ENCODE peak calls at places on chromosomes 16 and 17, in six cellular contexts. V is GM04504, X is RWPE2, F is Peyer's patch, U is Right ventricle myocardium superior, G is NCI-H1105. Z is an unnamed sample.
A peak's percentile ranks its signal among the peaks of the same experiment; 100 is the strongest.

GRCh38 chr17:6654816-6655731 is 3.5 kb downstream of the C17orf100 start:
- DNase-seq in V (no peak), X (no peak), F (peak; percentile 74), U (no peak), G (peak; percentile 76), Z (no peak)

GRCh38 chr16:27428035-27428785 is 26.2 kb downstream of the IL21R start:
- DNase-seq in V (no peak), X (no peak), F (no peak), U (no peak), G (no peak), Z (no peak)

GRCh38 chr16:85928411-85928820 is 29.5 kb downstream of the IRF8 start:
- DNase-seq in V (no peak), X (no peak), F (no peak), U (peak; percentile 55), G (no peak), Z (no peak)

GRCh38 chr17:8163978-8164814 is 1.4 kb upstream of the VAMP2 start:
- DNase-seq in V (peak; percentile 54), X (no peak), F (peak; percentile 77), U (peak; percentile 90), G (no peak), Z (no peak)

GRCh38 chr16:46918905-46919792 is 35.0 kb downstream of the GPT2 start:
- DNase-seq in V (no peak), X (no peak), F (no peak), U (no peak), G (no peak), Z (no peak)

GRCh38 chr17:77343031-77343866 is 202.5 kb downstream of the SEC14L1 start:
- DNase-seq in V (no peak), X (no peak), F (no peak), U (no peak), G (no peak), Z (no peak)

GRCh38 chr16:3363793-3364192 is 8.1 kb downstream of the OR2C1 start:
- DNase-seq in V (no peak), X (no peak), F (no peak), U (no peak), G (no peak), Z (no peak)

GRCh38 chr16:68492501-68493411 is 44.4 kb upstream of the SMPD3 start:
- DNase-seq in V (no peak), X (no peak), F (peak; percentile 92), U (no peak), G (no peak), Z (no peak)

GRCh38 chr17:32516940-32517711 is 30.3 kb downstream of the CDK5R1 start:
- DNase-seq in V (no peak), X (no peak), F (no peak), U (no peak), G (no peak), Z (peak; percentile 13)

GRCh38 chr17:79945591-79946255 is 89.9 kb downstream of the TBC1D16 start:
- DNase-seq in V (no peak), X (peak; percentile 44), F (no peak), U (peak; percentile 20), G (no peak), Z (no peak)

GRCh38 chr17:62597920-62598319 is 29.6 kb upstream of the MRC2 start:
- DNase-seq in V (peak; percentile 58), X (no peak), F (no peak), U (no peak), G (no peak), Z (no peak)

GRCh38 chr17:61404702-61405046 is 5.0 kb downstream of the TBX2 start:
- DNase-seq in V (no peak), X (no peak), F (no peak), U (peak; percentile 30), G (no peak), Z (no peak)

GRCh38 chr17:66304304-66305174 is 2.1 kb downstream of the PRKCA start:
- DNase-seq in V (no peak), X (no peak), F (peak; percentile 56), U (no peak), G (no peak), Z (no peak)

GRCh38 chr17:78214706-78215061 is 631 bp downstream of the BIRC5 start:
- DNase-seq in V (no peak), X (no peak), F (no peak), U (no peak), G (no peak), Z (no peak)

GRCh38 chr17:33725675-33726271 is 432.7 kb upstream of the ASIC2 start:
- DNase-seq in V (peak; percentile 5), X (no peak), F (peak; percentile 55), U (peak; percentile 45), G (peak; percentile 18), Z (peak; percentile 25)

GRCh38 chr16:87407511-87408112 is 15.5 kb downstream of the MAP1LC3B start:
- DNase-seq in V (no peak), X (no peak), F (peak; percentile 68), U (peak; percentile 74), G (no peak), Z (no peak)